ENCODE peak calls at places on chromosome 1, in eight cellular contexts. Y is lower lobe of right lung; R is CD8-positive, alpha-beta T cell; V is kidney epithelial cell; Z is tibial artery; I is uterus; H is body of pancreas; A is MM.1S. K is an unnamed sample. For H3K36me3, the result is how much of the 10 kb centered on the place peaks cover.

GRCh38 chr1:37822942-37823865 is 15.2 kb upstream of the YRDC start:
- DNase-seq in Y (no peak), R (no peak), V (no peak), Z (no peak), I (no peak), H (no peak), A (no peak), K (no peak)

GRCh38 chr1:117301906-117302305 is 65.3 kb upstream of the MAN1A2 start:
- DNase-seq in Y (no peak), R (no peak), V (no peak), Z (no peak), I (no peak), H (no peak), A (no peak), K (no peak)

GRCh38 chr1:47262787-47263413 is 30.9 kb upstream of the TAL1 start:
- DNase-seq in Y (no peak), R (peak), V (peak), Z (no peak), I (no peak), H (peak), A (peak), K (no peak)

GRCh38 chr1:235932090-235932510 is 65.4 kb upstream of the LYST start:
- DNase-seq in Y (peak), R (no peak), V (no peak), Z (no peak), I (no peak), H (no peak), A (no peak), K (no peak)

GRCh38 chr1:153627797-153628626 is at the start of gene S100A1:
- DNase-seq in Y (no peak), R (no peak), V (no peak), Z (peak), I (peak), H (no peak), A (no peak), K (no peak)

GRCh38 chr1:206551985-206552325 is 44.6 kb downstream of the RASSF5 start:
- DNase-seq in Y (no peak), R (peak), V (no peak), Z (no peak), I (no peak), H (no peak), A (no peak), K (no peak)

GRCh38 chr1:196433000-196433399 is 175.2 kb downstream of the KCNT2 start:
- DNase-seq in Y (no peak), R (no peak), V (no peak), Z (no peak), I (no peak), H (no peak), A (no peak), K (no peak)

GRCh38 chr1:233700338-233700737 is 86.4 kb downstream of the KCNK1 start:
- DNase-seq in Y (no peak), R (no peak), V (no peak), Z (no peak), I (no peak), H (no peak), A (no peak), K (no peak)

GRCh38 chr1:39189592-39190041 is 14.9 kb upstream of the MACF1 start:
- DNase-seq in Y (no peak), R (no peak), V (no peak), Z (no peak), I (no peak), H (no peak), A (no peak), K (peak)

GRCh38 chr1:230849451-230850194 is 18.7 kb downstream of the C1orf198 start:
- DNase-seq in Y (no peak), R (no peak), V (peak), Z (peak), I (peak), H (peak), A (no peak), K (peak)

GRCh38 chr1:246219508-246220030 is 287.5 kb downstream of the SMYD3 start:
- DNase-seq in Y (no peak), R (no peak), V (peak), Z (no peak), I (no peak), H (no peak), A (peak), K (no peak)

GRCh38 chr1:155978973-155979429 is 654 bp upstream of the ARHGEF2 start:
- DNase-seq in Y (no peak), R (no peak), V (no peak), Z (no peak), I (peak), H (no peak), A (peak), K (no peak)

GRCh38 chr1:228490120-228491078 is 3.2 kb downstream of the RNF187 start:
- DNase-seq in Y (no peak), R (no peak), V (peak), Z (no peak), I (no peak), H (no peak), A (no peak), K (peak)

GRCh38 chr1:158043232-158043631 is 49.8 kb downstream of the KIRREL1 start:
- DNase-seq in Y (no peak), R (no peak), V (no peak), Z (peak), I (peak), H (no peak), A (no peak), K (no peak)

GRCh38 chr1:42340093-42340492 is 5.1 kb upstream of the FOXJ3 start:
- DNase-seq in Y (no peak), R (no peak), V (peak), Z (no peak), I (no peak), H (peak), A (no peak), K (no peak)

GRCh38 chr1:23099171-23099536 is 69.5 kb downstream of the LUZP1 start:
- DNase-seq in Y (no peak), R (no peak), V (no peak), Z (no peak), I (no peak), H (no peak), A (no peak), K (no peak)

GRCh38 chr1:33397994-33398393 is 32.9 kb downstream of the PHC2 start:
- DNase-seq in Y (no peak), R (no peak), V (no peak), Z (no peak), I (no peak), H (no peak), A (peak), K (no peak)

GRCh38 chr1:177854951-177855350 is 114.9 kb downstream of the SEC16B start:
- DNase-seq in Y (no peak), R (no peak), V (no peak), Z (no peak), I (no peak), H (no peak), A (no peak), K (no peak)

GRCh38 chr1:109254621-109255096 is 5.3 kb downstream of the CELSR2 start:
- DNase-seq in Y (no peak), R (no peak), V (no peak), Z (no peak), I (no peak), H (no peak), A (no peak), K (no peak)

GRCh38 chr1:184970691-184971161 is 3.6 kb downstream of the NIBAN1 start:
- DNase-seq in Y (no peak), R (no peak), V (no peak), Z (no peak), I (no peak), H (no peak), A (no peak), K (no peak)

GRCh38 chr1:171438441-171438840 is 46.9 kb upstream of the PRRC2C start:
- DNase-seq in Y (no peak), R (no peak), V (peak), Z (peak), I (peak), H (peak), A (no peak), K (peak)

GRCh38 chr1:226405411-226405988 is 2.4 kb downstream of the PARP1 start:
- DNase-seq in Y (no peak), R (peak), V (no peak), Z (no peak), I (no peak), H (no peak), A (peak), K (no peak)

GRCh38 chr1:37797750-37798345 is 4.2 kb downstream of the MANEAL start:
- DNase-seq in Y (no peak), R (no peak), V (no peak), Z (no peak), I (no peak), H (no peak), A (no peak), K (no peak)

GRCh38 chr1:18794066-18794465 is 65.4 kb downstream of the TAS1R2 start:
- DNase-seq in Y (no peak), R (no peak), V (no peak), Z (no peak), I (no peak), H (no peak), A (peak), K (no peak)

GRCh38 chr1:185474440-185475149 is 157.6 kb upstream of the IVNS1ABP start:
- DNase-seq in Y (no peak), R (no peak), V (no peak), Z (no peak), I (no peak), H (no peak), A (no peak), K (no peak)

GRCh38 chr1:1115136-1115829 is 606 bp downstream of the C1orf159 start:
- DNase-seq in Y (peak), R (no peak), V (no peak), Z (peak), I (no peak), H (no peak), A (no peak), K (no peak)

GRCh38 chr1:182764029-182764768 is 25.4 kb upstream of the NPL start:
- DNase-seq in Y (no peak), R (no peak), V (no peak), Z (no peak), I (no peak), H (no peak), A (no peak), K (no peak)

GRCh38 chr1:159908255-159908905 is 8.4 kb upstream of the CFAP45 start:
- DNase-seq in Y (no peak), R (no peak), V (no peak), Z (no peak), I (no peak), H (no peak), A (no peak), K (no peak)

GRCh38 chr1:193221641-193222040 is 35.2 kb upstream of the B3GALT2 start:
- DNase-seq in Y (no peak), R (no peak), V (no peak), Z (no peak), I (no peak), H (no peak), A (no peak), K (peak)

GRCh38 chr1:29687601-29688244 is 451.4 kb downstream of the PTPRU start:
- DNase-seq in Y (no peak), R (no peak), V (no peak), Z (peak), I (no peak), H (no peak), A (no peak), K (no peak)

GRCh38 chr1:81706650-81707435 is 93.9 kb upstream of the ADGRL2 start:
- DNase-seq in Y (no peak), R (no peak), V (no peak), Z (no peak), I (no peak), H (no peak), A (no peak), K (no peak)

GRCh38 chr1:54302951-54303843 is 103.0 kb downstream of the SSBP3 start:
- DNase-seq in Y (no peak), R (no peak), V (no peak), Z (no peak), I (no peak), H (no peak), A (no peak), K (no peak)

GRCh38 chr1:214380418-214380817 is 99.5 kb downstream of the SMYD2 start:
- DNase-seq in Y (no peak), R (no peak), V (no peak), Z (no peak), I (no peak), H (no peak), A (no peak), K (no peak)

GRCh38 chr1:107139833-107140702 is 771 bp upstream of the NTNG1 start:
- DNase-seq in Y (peak), R (no peak), V (no peak), Z (peak), I (no peak), H (peak), A (no peak), K (no peak)

GRCh38 chr1:210332719-210333398 is 4.2 kb downstream of the HHAT start:
- DNase-seq in Y (no peak), R (peak), V (no peak), Z (no peak), I (no peak), H (no peak), A (peak), K (no peak)

GRCh38 chr1:143698016-143698415 is 273.8 kb downstream of the FAM72C start:
- DNase-seq in Y (peak), R (no peak), V (no peak), Z (no peak), I (no peak), H (peak), A (peak), K (no peak)

GRCh38 chr1:33232716-33233115 is 23.6 kb upstream of the ZNF362 start:
- DNase-seq in Y (no peak), R (no peak), V (no peak), Z (no peak), I (no peak), H (no peak), A (no peak), K (no peak)

GRCh38 chr1:54980528-54981241 is at the start of gene TMEM61:
- DNase-seq in Y (no peak), R (no peak), V (no peak), Z (no peak), I (peak), H (peak), A (no peak), K (no peak)

GRCh38 chr1:12692967-12693782 is 22.7 kb upstream of the AADACL3 start:
- DNase-seq in Y (no peak), R (no peak), V (no peak), Z (no peak), I (no peak), H (peak), A (no peak), K (no peak)

GRCh38 chr1:11207898-11208611 is 18.9 kb downstream of the ANGPTL7 start:
- DNase-seq in Y (no peak), R (no peak), V (no peak), Z (peak), I (peak), H (no peak), A (no peak), K (no peak)
- H3K36me3 ChIP-seq in Y (half or more), R (half or more), V (under half), Z (half or more), I (under half), H (under half), A (under half), K (under half)

DNA sequence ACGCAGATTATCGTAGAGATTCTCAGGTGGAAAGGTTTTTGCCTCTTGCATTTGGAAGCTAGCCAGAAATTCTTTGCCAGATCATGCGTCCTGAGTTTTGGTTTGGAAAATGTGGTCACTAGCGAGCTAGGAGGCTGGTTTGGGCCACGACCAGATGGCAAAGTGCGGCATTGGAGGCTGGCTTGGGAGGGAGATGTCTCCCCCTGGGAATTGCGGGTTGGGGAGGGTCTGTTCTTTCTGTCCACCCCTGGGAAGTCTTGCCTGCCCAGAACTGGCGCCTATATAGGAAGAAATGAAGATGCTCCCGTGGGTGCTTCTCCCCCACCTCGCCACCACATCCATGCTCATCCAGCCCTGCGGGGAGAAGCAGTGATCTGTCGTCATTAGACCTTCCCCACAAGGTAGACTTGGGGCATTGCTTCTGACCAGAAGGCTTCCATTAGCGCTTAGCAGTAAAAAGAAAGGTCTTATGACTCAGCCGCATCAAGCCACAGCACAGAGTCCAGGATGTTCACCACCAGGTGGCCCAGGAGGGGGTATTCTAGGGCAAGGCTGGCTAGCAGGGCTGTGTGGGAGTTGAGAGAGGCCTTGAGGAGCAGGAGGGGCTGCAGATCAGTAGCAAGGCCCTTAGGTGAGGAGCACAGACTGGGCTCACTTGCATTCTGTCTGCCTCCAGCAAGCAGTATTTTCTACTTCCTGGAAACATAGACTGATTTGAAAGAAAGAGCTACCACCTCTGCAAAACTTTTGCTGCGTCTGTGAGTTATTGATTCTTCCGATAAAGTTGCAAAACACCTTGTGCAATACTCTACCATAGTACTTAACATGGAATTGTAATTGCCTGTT is 1.5 kb upstream of the PTP4A2 start:
- DNase-seq in Y (peak), R (peak), V (peak), Z (no peak), I (peak), H (peak), A (peak), K (peak)
- TF ChIP-seq CTCF in Y (peak), R (peak), V (peak), Z (no peak), I (peak), H (no peak), A (peak), K (peak)

DNA sequence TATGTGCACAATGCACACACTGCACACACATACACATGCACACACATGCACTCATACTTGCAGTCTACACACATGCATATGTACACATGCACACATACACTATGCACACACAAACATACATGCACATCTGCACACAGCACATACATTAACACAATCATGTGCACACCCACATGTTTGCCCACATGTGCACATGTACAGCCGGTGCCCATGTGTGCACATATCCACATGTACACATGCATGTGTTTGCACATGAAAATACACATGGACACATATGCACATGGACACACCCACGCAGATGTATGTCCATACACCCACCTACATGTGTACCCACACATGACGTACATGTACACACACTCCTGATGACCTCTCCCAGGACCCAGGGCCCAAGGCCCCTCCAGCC is 105.1 kb upstream of the ACTRT2 start:
- DNase-seq in Y (no peak), R (no peak), V (no peak), Z (no peak), I (no peak), H (no peak), A (no peak), K (no peak)
- H3K36me3 ChIP-seq in Y (under half), R (under half), V (under half), Z (under half), I (under half), H (under half), A (under half), K (under half)

DNA sequence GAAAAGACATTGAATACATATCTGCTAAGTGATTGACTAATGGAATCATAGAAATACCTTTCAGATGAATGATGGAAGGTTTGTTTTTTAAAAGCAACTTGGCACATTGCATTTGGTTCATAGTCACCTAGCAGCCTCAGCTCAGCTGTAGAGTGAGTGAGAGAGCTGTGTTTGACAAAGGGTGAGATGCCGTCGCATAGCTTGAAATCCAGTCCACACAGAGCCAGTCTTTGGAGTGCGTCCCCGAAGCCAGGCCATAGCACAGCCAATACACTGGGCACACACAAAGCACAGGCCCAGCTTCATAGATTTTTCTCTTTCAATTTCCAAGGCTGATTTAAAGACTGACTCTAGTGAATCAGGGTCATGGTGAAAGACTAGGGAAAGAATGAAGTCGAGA is 101.0 kb upstream of the IRF2BP2 start:
- DNase-seq in Y (no peak), R (no peak), V (no peak), Z (no peak), I (no peak), H (no peak), A (no peak), K (no peak)
- TF ChIP-seq CTCF in Y (no peak), R (no peak), V (no peak), Z (no peak), I (no peak), H (no peak), A (no peak), K (no peak)

GRCh38 chr1:94895518-94895917 is 31.4 kb downstream of the CNN3 start:
- DNase-seq in Y (no peak), R (no peak), V (no peak), Z (no peak), I (no peak), H (no peak), A (no peak), K (no peak)
- H3K36me3 ChIP-seq in Y (half or more), R (under half), V (under half), Z (half or more), I (under half), H (under half), A (under half), K (under half)

DNA sequence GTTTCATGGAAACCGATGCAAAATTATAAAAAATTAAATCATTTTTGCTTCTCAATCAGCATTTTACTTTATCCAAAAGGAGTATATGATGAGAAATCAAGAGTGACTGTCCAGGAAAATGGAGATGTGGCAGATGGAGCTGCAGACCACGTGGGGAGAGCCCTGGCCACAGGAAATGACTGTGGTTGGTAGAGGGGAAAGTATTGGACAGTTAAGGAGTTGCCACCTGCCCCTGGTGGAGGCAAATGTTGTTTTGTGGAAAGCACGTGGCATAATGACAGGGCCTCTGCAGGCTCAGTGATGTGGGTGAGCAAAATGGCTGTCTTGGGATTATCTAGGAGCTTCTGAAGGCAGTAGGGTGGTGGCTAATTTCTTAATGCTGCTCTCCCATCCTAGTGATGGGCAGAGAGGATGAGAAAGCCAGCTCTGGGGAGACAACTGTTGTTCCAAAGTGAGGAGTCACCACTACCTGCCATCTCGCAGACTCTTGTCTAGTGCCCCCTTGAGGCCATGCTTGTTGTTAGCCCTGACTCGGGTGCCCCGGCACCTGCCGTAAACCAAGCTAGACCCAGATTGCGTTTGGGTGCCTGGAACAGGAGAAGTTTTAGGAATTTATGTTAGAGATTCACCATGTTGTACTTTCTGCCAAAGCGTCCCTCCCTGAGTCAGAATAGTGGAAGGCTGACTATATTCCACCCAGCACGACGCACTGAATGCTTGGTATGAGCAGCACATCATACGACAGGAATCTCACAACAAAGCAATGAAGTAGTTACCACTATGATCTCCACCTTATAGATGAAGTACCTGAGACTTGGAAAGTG is 144.0 kb downstream of the ROR1 start:
- DNase-seq in Y (no peak), R (no peak), V (no peak), Z (no peak), I (no peak), H (no peak), A (peak), K (no peak)
- TF ChIP-seq CTCF in Y (no peak), R (no peak), V (peak), Z (peak), I (no peak), H (no peak), A (peak), K (no peak)

GRCh38 chr1:51930329-51930728 is 51.8 kb upstream of the NRDC start:
- DNase-seq in Y (no peak), R (no peak), V (no peak), Z (no peak), I (no peak), H (no peak), A (no peak), K (no peak)
- H3K36me3 ChIP-seq in Y (under half), R (under half), V (under half), Z (under half), I (under half), H (under half), A (under half), K (under half)

GRCh38 chr1:169918927-169919326 is 25.2 kb upstream of the SCYL3 start:
- DNase-seq in Y (no peak), R (no peak), V (no peak), Z (no peak), I (no peak), H (no peak), A (no peak), K (no peak)
- TF ChIP-seq CTCF in Y (no peak), R (no peak), V (no peak), Z (no peak), I (no peak), H (no peak), A (no peak), K (no peak)

K was measured in BJ.